ENCODE peak calls at places on chromosome 13, in seven cellular contexts. C, Q, L, F, D, T and N are unnamed samples.

GRCh38 chr13:51585234-51585672 is 991 bp downstream of the WDFY2 start:
- DNase-seq in T (no peak), L (no peak), C (no peak), F (no peak), D (no peak), Q (no peak), N (no peak)

GRCh38 chr13:97257800-97258799 is 36.0 kb downstream of the MBNL2 start:
- DNase-seq in C (no peak), F (peak; percentile 94), T (no peak), Q (peak; percentile 46), L (no peak), D (no peak), N (no peak)

GRCh38 chr13:65093352-65093751 is 2136.8 kb downstream of the PCDH9 start:
- DNase-seq in Q (no peak), D (no peak), T (no peak), L (no peak), F (no peak), C (no peak), N (no peak)

GRCh38 chr13:43579321-43579720 is 207.5 kb downstream of the ENOX1 start:
- DNase-seq in C (no peak), Q (no peak), D (no peak), T (no peak), L (no peak), F (no peak), N (no peak)

GRCh38 chr13:51258612-51259358 is 36.6 kb downstream of the FAM124A start:
- DNase-seq in T (no peak), L (no peak), C (no peak), Q (no peak), D (no peak), F (no peak), N (no peak)

GRCh38 chr13:87234981-87235380 is 436.2 kb upstream of the SLITRK5 start:
- DNase-seq in D (no peak), T (no peak), F (no peak), Q (no peak), C (no peak), L (no peak), N (no peak)

GRCh38 chr13:48902421-48902820 is 73.3 kb upstream of the FNDC3A start:
- DNase-seq in F (peak; percentile 3), D (no peak), C (no peak), T (no peak), Q (no peak), L (no peak), N (no peak)

GRCh38 chr13:27242642-27243185 is 8.6 kb upstream of the RPL21 start:
- DNase-seq in Q (no peak), D (no peak), T (no peak), C (no peak), F (no peak), L (no peak), N (no peak)

GRCh38 chr13:76707360-76707759 is 178.8 kb downstream of the KCTD12 start:
- DNase-seq in C (no peak), L (no peak), F (no peak), D (no peak), Q (no peak), T (no peak), N (no peak)

GRCh38 chr13:114115796-114116195 is 16.6 kb downstream of the RASA3 start:
- DNase-seq in C (no peak), T (no peak), Q (no peak), D (no peak), L (no peak), F (no peak), N (no peak)

GRCh38 chr13:49220856-49221614 is 897 bp downstream of the MLNR start:
- DNase-seq in C (no peak), T (no peak), D (no peak), Q (no peak), F (no peak), L (no peak), N (no peak)